ENCODE peak calls at places on chromosomes 4 and X, in nine cellular contexts. N is progenitor cell of endocrine pancreas, R is Calu3, F is kidney, Q is astrocyte of the spinal cord, V is AG09309, X is breast epithelium, Z is AG10803, W is foreskin fibroblast. A is an unnamed sample.

GRCh38 chrX:153739754-153740486 is 15.3 kb downstream of the ABCD1 start:
- DNase-seq in X (no peak), R (no peak), Z (no peak), N (no peak), W (no peak), Q (no peak), F (no peak), V (no peak), A (no peak)

GRCh38 chrX:66751136-66751782 is 112.4 kb upstream of the EDA2R start:
- DNase-seq in Q (no peak), F (no peak), R (no peak), N (no peak), W (no peak), Z (no peak), V (no peak), X (no peak), A (no peak)

GRCh38 chrX:38868941-38869378 is 67.7 kb downstream of the MID1IP1 start:
- DNase-seq in R (peak; percentile 3), W (peak; percentile 57), Q (peak; percentile 58), X (no peak), N (no peak), V (no peak), Z (peak; percentile 69), F (no peak), A (no peak)

GRCh38 chr4:30719363-30720020 is 677 bp upstream of the PCDH7 start:
- DNase-seq in F (peak; percentile 80), V (no peak), W (no peak), Q (peak; percentile 66), Z (peak; percentile 13), R (peak; percentile 12), N (no peak), X (no peak), A (peak; percentile 90)

GRCh38 chr4:1593881-1594345 is 90.2 kb downstream of the FAM53A start:
- DNase-seq in X (no peak), V (no peak), Z (no peak), N (no peak), F (peak; percentile 45), R (no peak), W (no peak), Q (no peak), A (peak; percentile 51)

GRCh38 chrX:11555759-11556158 is 110.0 kb downstream of the ARHGAP6 start:
- DNase-seq in F (no peak), N (no peak), Z (peak; percentile 27), X (no peak), W (no peak), Q (no peak), R (no peak), V (no peak), A (no peak)

GRCh38 chrX:53939127-53939526 is 105.1 kb downstream of the PHF8 start:
- DNase-seq in Z (no peak), Q (no peak), X (no peak), V (no peak), N (no peak), R (no peak), W (no peak), F (no peak), A (no peak)

GRCh38 chrX:138710866-138711331 is 618 bp downstream of the FGF13 start:
- DNase-seq in R (no peak), X (no peak), Z (no peak), Q (no peak), N (peak; percentile 35), F (peak; percentile 73), W (no peak), V (no peak), A (peak; percentile 88)

GRCh38 chrX:44785652-44786051 is 58.2 kb upstream of the DUSP21 start:
- DNase-seq in R (no peak), X (no peak), F (no peak), N (no peak), Q (peak; percentile 70), Z (peak; percentile 68), W (peak; percentile 34), V (peak; percentile 48), A (no peak)

GRCh38 chrX:8424941-8425340 is 39.7 kb upstream of the VCX3B start:
- DNase-seq in F (no peak), X (no peak), V (no peak), W (no peak), R (no peak), Z (no peak), Q (no peak), N (no peak), A (no peak)

GRCh38 chr4:24768006-24768405 is 27.4 kb upstream of the SOD3 start:
- DNase-seq in W (no peak), Z (no peak), R (no peak), Q (no peak), F (no peak), V (no peak), X (no peak), N (no peak), A (no peak)

GRCh38 chr4:148007303-148007702 is 275.4 kb downstream of the ARHGAP10 start:
- DNase-seq in W (peak; percentile 90), Z (peak; percentile 97), R (no peak), V (peak; percentile 97), Q (peak; percentile 96), N (no peak), F (no peak), X (no peak), A (no peak)

GRCh38 chr4:110663738-110664444 is 41.0 kb upstream of the PITX2 start:
- DNase-seq in N (no peak), F (no peak), R (no peak), V (peak; percentile 46), X (no peak), Z (peak; percentile 74), Q (peak; percentile 71), W (peak; percentile 18), A (no peak)

GRCh38 chr4:142845293-142846070 is 619 bp downstream of the INPP4B start:
- DNase-seq in F (peak; percentile 81), V (no peak), Q (peak; percentile 22), X (no peak), R (peak; percentile 27), N (peak; percentile 16), Z (no peak), W (no peak), A (peak; percentile 86)

GRCh38 chrX:49269768-49270248 is at the start of gene PPP1R3F:
- DNase-seq in W (no peak), Q (no peak), X (no peak), Z (no peak), F (peak; percentile 79), V (no peak), N (peak; percentile 78), R (no peak), A (no peak)

GRCh38 chrX:9807355-9808182 is 21.3 kb downstream of the SHROOM2 start:
- DNase-seq in Z (no peak), X (no peak), N (no peak), Q (no peak), V (no peak), F (no peak), R (no peak), W (no peak), A (no peak)

GRCh38 chrX:79369871-79370270 is 2.7 kb upstream of the ITM2A start:
- DNase-seq in X (no peak), N (no peak), W (no peak), Q (no peak), Z (no peak), V (no peak), F (no peak), R (no peak), A (no peak)

GRCh38 chrX:105553118-105553517 is 269.2 kb upstream of the NRK start:
- DNase-seq in F (no peak), Z (no peak), X (no peak), N (no peak), W (no peak), R (no peak), V (no peak), Q (no peak), A (no peak)

GRCh38 chr4:95732061-95732460 is 107.8 kb upstream of the PDHA2 start:
- DNase-seq in V (no peak), W (no peak), Z (no peak), X (no peak), F (no peak), Q (peak; percentile 55), N (no peak), R (peak; percentile 4), A (no peak)

GRCh38 chrX:7432901-7433300 is 284.9 kb upstream of the PUDP start:
- DNase-seq in V (no peak), N (no peak), F (no peak), R (no peak), Z (no peak), Q (no peak), W (no peak), X (no peak), A (no peak)

GRCh38 chrX:153723351-153724251 is 586 bp downstream of the BCAP31 start:
- DNase-seq in R (peak; percentile 63), N (peak; percentile 24), X (no peak), Q (peak; percentile 35), W (no peak), F (peak; percentile 81), Z (peak; percentile 42), V (no peak), A (no peak)

GRCh38 chrX:48021026-48021900 is 14.5 kb downstream of the SPACA5 start:
- DNase-seq in Q (peak; percentile 92), N (peak; percentile 49), W (peak; percentile 67), X (peak; percentile 32), F (peak; percentile 84), Z (peak; percentile 84), V (peak; percentile 61), R (peak; percentile 79), A (no peak)

GRCh38 chrX:69807400-69807799 is 191.5 kb downstream of the EDA start:
- DNase-seq in F (no peak), Z (no peak), W (no peak), Q (no peak), V (no peak), X (no peak), N (no peak), R (no peak), A (no peak)
- TF ChIP-seq CTCF in F (no peak), Z (no peak), W (no peak), Q (no peak), V (no peak), X (no peak), N (no peak), R (no peak), A (no peak)

GRCh38 chrX:111914398-111915092 is 38.6 kb downstream of the TRPC5OS start:
- DNase-seq in F (no peak), X (no peak), Q (no peak), W (no peak), R (peak; percentile 39), N (no peak), V (no peak), Z (peak; percentile 10), A (no peak)

GRCh38 chrX:111917591-111917990 is 41.6 kb downstream of the TRPC5OS start:
- DNase-seq in Z (no peak), R (no peak), W (no peak), F (no peak), N (no peak), V (no peak), Q (no peak), X (no peak), A (no peak)
- TF ChIP-seq CTCF in Z (no peak), R (no peak), W (no peak), F (no peak), N (no peak), V (no peak), Q (no peak), X (no peak), A (no peak)

GRCh38 chr4:8267077-8267476 is 2.5 kb upstream of the HTRA3 start:
- DNase-seq in F (no peak), X (no peak), Z (peak; percentile 44), V (no peak), N (peak; percentile 43), Q (peak; percentile 22), R (peak; percentile 74), W (no peak), A (no peak)
- TF ChIP-seq CTCF in F (peak; percentile 45), X (peak; percentile 29), Z (peak; percentile 65), V (peak; percentile 52), N (peak; percentile 79), Q (peak; percentile 66), R (no peak), W (peak; percentile 53), A (peak; percentile 65)

GRCh38 chrX:5113128-5113527 is 1115.5 kb downstream of the NLGN4X start:
- DNase-seq in Q (peak; percentile 3), V (no peak), Z (no peak), X (no peak), N (no peak), R (peak; percentile 1), F (no peak), W (no peak), A (no peak)
- TF ChIP-seq CTCF in Q (peak; percentile 22), V (no peak), Z (no peak), X (peak; percentile 14), N (peak; percentile 69), R (no peak), F (peak; percentile 35), W (no peak), A (peak; percentile 70)